ENCODE peak calls at places on chromosomes 13 and 19, in four cellular contexts. One of them, this sample, is unnamed.

GRCh38 chr13:107376393-107377085 is 808.6 kb upstream of the ARGLU1 start:
- DNase-seq in effector memory CD4-positive, alpha-beta T cell: no peak
- DNase-seq in colonic mucosa: no peak
- DNase-seq in uterus: no peak
- DNase-seq in this sample: no peak

GRCh38 chr19:55362990-55363716 is at the start of gene GARIN5B:
- DNase-seq in effector memory CD4-positive, alpha-beta T cell: no peak
- DNase-seq in colonic mucosa: no peak
- DNase-seq in uterus: no peak
- DNase-seq in this sample: no peak

GRCh38 chr19:47381653-47382279 is 32.7 kb downstream of the DHX34 start:
- DNase-seq in effector memory CD4-positive, alpha-beta T cell: no peak
- DNase-seq in colonic mucosa: no peak
- DNase-seq in uterus: no peak
- DNase-seq in this sample: no peak

GRCh38 chr19:51750381-51751124 is 1.1 kb downstream of the FPR1 start:
- DNase-seq in effector memory CD4-positive, alpha-beta T cell: no peak
- DNase-seq in colonic mucosa: no peak
- DNase-seq in uterus: no peak
- DNase-seq in this sample: no peak

GRCh38 chr19:33064117-33064777 is 441 bp downstream of the RHPN2 start:
- DNase-seq in effector memory CD4-positive, alpha-beta T cell: no peak
- DNase-seq in colonic mucosa: peak; percentile 56
- DNase-seq in uterus: no peak
- DNase-seq in this sample: peak; percentile 70

GRCh38 chr19:45814851-45815481 is at the start of gene RSPH6A:
- DNase-seq in effector memory CD4-positive, alpha-beta T cell: no peak
- DNase-seq in colonic mucosa: no peak
- DNase-seq in uterus: no peak
- DNase-seq in this sample: no peak

GRCh38 chr13:104461049-104461448 is 1394.8 kb upstream of the SLC10A2 start:
- DNase-seq in effector memory CD4-positive, alpha-beta T cell: no peak
- DNase-seq in colonic mucosa: no peak
- DNase-seq in uterus: no peak
- DNase-seq in this sample: no peak

GRCh38 chr19:49987159-49987698 is 26.3 kb upstream of the SIGLEC11 start:
- DNase-seq in effector memory CD4-positive, alpha-beta T cell: peak; percentile 66
- DNase-seq in colonic mucosa: peak; percentile 92
- DNase-seq in uterus: peak; percentile 84
- DNase-seq in this sample: peak; percentile 97

GRCh38 chr13:48317511-48317981 is 14.0 kb downstream of the RB1 start:
- DNase-seq in effector memory CD4-positive, alpha-beta T cell: no peak
- DNase-seq in colonic mucosa: no peak
- DNase-seq in uterus: no peak
- DNase-seq in this sample: no peak

GRCh38 chr19:3879656-3880055 is 829 bp upstream of the ATCAY start:
- DNase-seq in effector memory CD4-positive, alpha-beta T cell: no peak
- DNase-seq in colonic mucosa: no peak
- DNase-seq in uterus: no peak
- DNase-seq in this sample: no peak

DNA sequence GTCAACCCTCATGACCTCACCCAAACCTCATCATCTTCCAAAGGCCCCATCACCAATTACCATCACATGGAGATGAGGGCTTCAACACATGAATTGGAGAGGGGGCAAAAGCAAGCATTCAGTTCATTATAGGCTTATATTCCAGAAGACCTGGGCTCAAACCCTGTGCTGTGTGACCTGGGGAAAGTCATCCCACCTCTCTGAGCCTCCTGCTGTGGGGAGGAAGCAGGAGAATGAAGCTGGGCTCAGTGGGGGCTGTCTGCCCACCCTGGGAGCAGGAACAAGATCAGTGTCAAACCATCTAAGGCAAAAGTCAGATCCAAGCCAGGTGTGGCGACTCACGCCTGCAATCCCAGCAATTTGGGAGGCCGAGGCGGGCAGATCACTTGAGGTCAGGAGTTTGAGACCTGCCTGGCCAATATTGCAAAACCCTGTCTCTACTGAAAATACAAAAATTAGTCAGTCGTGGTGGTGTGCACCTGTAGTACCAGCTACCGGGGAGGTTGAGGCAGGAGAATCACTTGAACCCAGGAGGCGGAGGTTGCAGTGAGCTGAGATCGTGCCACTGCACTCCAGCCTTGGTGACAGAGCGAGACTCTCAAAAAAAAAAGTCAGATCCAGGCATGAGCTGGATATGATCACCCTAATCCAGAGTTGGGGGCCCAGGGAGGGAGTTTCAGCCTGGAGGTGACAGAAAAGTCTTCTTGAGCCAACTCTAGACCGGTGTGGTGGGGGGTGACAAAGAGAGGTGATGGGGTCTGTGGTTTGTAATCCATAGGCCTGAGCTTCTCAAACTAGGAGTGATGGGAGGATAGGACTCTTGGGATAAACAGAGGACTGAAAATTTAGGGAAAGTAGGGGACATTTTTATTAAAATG is 1.6 kb upstream of the TPM4 start:
- DNase-seq in effector memory CD4-positive, alpha-beta T cell: no peak
- DNase-seq in colonic mucosa: no peak
- DNase-seq in uterus: no peak
- DNase-seq in this sample: no peak
- H3K4me1 ChIP-seq in effector memory CD4-positive, alpha-beta T cell: peaks cover 50% of the 10 kb centered on the region
- H3K4me1 ChIP-seq in colonic mucosa: peaks cover 28% of the 10 kb centered on the region
- H3K4me1 ChIP-seq in uterus: peaks cover 2% of the 10 kb centered on the region
- H3K4me1 ChIP-seq in this sample: peaks cover 14% of the 10 kb centered on the region

DNA sequence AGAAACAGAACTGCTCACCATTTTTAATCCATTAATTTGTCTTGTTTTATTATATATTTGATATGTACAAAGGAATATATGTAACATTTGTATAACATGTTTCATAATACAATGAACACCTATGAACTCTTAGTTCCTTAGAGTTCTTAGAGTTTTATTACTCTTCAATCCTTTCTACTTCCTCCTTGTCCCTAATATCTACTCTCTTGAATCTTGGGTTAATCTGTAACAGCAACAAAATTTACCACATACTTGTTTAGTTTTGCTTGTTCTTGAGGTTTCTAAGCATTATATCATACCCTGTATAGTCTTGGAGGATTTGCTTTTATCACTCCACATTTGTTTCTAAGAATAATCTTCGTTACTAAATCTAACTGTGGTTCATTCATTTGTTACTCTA is 151.4 kb downstream of the PDS5B start:
- DNase-seq in effector memory CD4-positive, alpha-beta T cell: no peak
- DNase-seq in colonic mucosa: no peak
- DNase-seq in uterus: no peak
- DNase-seq in this sample: no peak
- H3K4me3 ChIP-seq in effector memory CD4-positive, alpha-beta T cell: peak overlapping the region; percentile 41
- H3K4me3 ChIP-seq in colonic mucosa: peak overlapping the region; percentile 11
- H3K4me3 ChIP-seq in uterus: peak overlapping the region; percentile 25
- H3K4me3 ChIP-seq in this sample: no peak overlapping the region

DNA sequence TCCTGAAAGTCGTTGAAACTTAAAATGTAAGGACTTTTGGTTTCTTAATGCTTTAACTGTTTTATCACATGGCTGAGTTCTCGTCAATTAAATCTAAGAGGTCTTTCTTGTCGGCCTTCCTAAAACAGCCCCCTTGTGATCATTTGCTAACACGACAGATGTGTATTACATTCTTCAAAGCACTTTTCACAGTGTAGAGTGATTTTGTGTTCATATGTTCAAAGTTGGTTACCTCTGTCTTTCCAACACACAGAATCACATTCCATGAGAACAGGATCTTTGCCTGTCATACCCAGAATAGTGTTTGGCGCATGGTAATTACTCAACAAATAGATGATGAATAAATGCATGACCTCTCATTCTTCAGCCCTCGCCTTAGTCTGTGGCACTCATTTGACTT is 1.1 kb downstream of the GTF2F2 start:
- DNase-seq in effector memory CD4-positive, alpha-beta T cell: no peak
- DNase-seq in colonic mucosa: no peak
- DNase-seq in uterus: no peak
- DNase-seq in this sample: peak; percentile 52
- H3K4me1 ChIP-seq in effector memory CD4-positive, alpha-beta T cell: peaks cover 7% of the 10 kb centered on the region
- H3K4me1 ChIP-seq in colonic mucosa: peaks cover 11% of the 10 kb centered on the region
- H3K4me1 ChIP-seq in uterus: peaks cover 5% of the 10 kb centered on the region
- H3K4me1 ChIP-seq in this sample: peaks cover 19% of the 10 kb centered on the region

GRCh38 chr19:9827325-9828238 is at the start of gene UBL5:
- DNase-seq in effector memory CD4-positive, alpha-beta T cell: peak; percentile 80
- DNase-seq in colonic mucosa: peak; percentile 95
- DNase-seq in uterus: peak; percentile 87
- DNase-seq in this sample: peak; percentile 85
- H3K4me3 ChIP-seq in effector memory CD4-positive, alpha-beta T cell: peak within 1 kb of the TSS; percentile 89
- H3K4me3 ChIP-seq in colonic mucosa: peak within 1 kb of the TSS; percentile 80
- H3K4me3 ChIP-seq in uterus: peak within 1 kb of the TSS; percentile 80
- H3K4me3 ChIP-seq in this sample: peak within 1 kb of the TSS; percentile 96

DNA sequence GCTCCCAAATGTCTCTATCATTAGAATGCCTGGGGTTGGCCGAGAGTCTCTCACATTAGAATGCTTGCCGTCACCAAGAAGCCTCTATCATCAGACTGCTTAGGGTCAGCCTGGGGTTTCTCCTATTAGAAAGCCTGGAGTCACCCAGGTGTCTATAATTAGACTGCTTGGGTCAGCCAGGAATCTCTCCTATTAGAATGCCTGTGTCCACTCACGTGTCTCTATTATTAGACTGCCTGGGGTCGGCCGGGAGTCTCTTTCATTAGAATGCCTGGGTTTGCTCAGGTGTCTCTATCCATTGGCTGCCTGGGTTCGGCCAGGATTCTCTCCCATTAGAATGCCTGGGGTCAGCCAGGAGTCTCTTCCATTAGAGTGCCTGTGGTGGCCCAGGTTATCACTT is 1453.1 kb downstream of the UQCRFS1 start:
- DNase-seq in effector memory CD4-positive, alpha-beta T cell: no peak
- DNase-seq in colonic mucosa: no peak
- DNase-seq in uterus: no peak
- DNase-seq in this sample: no peak
- H3K4me1 ChIP-seq in effector memory CD4-positive, alpha-beta T cell: no peaks in the 10 kb centered on the region
- H3K4me1 ChIP-seq in colonic mucosa: no peaks in the 10 kb centered on the region
- H3K4me1 ChIP-seq in uterus: no peaks in the 10 kb centered on the region
- H3K4me1 ChIP-seq in this sample: no peaks in the 10 kb centered on the region

GRCh38 chr19:38265213-38265861 is 964 bp downstream of the SPINT2 start:
- DNase-seq in effector memory CD4-positive, alpha-beta T cell: no peak
- DNase-seq in colonic mucosa: peak; percentile 68
- DNase-seq in uterus: no peak
- DNase-seq in this sample: no peak

GRCh38 chr19:38266070-38266469 is 1.7 kb downstream of the SPINT2 start:
- DNase-seq in effector memory CD4-positive, alpha-beta T cell: no peak
- DNase-seq in colonic mucosa: peak; percentile 39
- DNase-seq in uterus: no peak
- DNase-seq in this sample: no peak

GRCh38 chr19:38263696-38264485 is 482 bp upstream of the SPINT2 start:
- DNase-seq in effector memory CD4-positive, alpha-beta T cell: peak; percentile 67
- DNase-seq in colonic mucosa: peak; percentile 94
- DNase-seq in uterus: no peak
- DNase-seq in this sample: peak; percentile 45

GRCh38 chr19:38262585-38263268 is 1.6 kb upstream of the SPINT2 start:
- DNase-seq in effector memory CD4-positive, alpha-beta T cell: no peak
- DNase-seq in colonic mucosa: no peak
- DNase-seq in uterus: no peak
- DNase-seq in this sample: peak; percentile 61

GRCh38 chr19:38264486-38265212 is at the start of gene SPINT2:
- DNase-seq in effector memory CD4-positive, alpha-beta T cell: no peak
- DNase-seq in colonic mucosa: no peak
- DNase-seq in uterus: no peak
- DNase-seq in this sample: peak; percentile 72
- H3K4me3 ChIP-seq in effector memory CD4-positive, alpha-beta T cell: peak within 1 kb of the TSS; percentile 66
- H3K4me3 ChIP-seq in colonic mucosa: peak within 1 kb of the TSS; percentile 74
- H3K4me3 ChIP-seq in uterus: peak within 1 kb of the TSS; percentile 53
- H3K4me3 ChIP-seq in this sample: peak within 1 kb of the TSS; percentile 49

GRCh38 chr13:57138988-57139387 is 1.7 kb upstream of the PRR20A start:
- DNase-seq in effector memory CD4-positive, alpha-beta T cell: no peak
- DNase-seq in colonic mucosa: no peak
- DNase-seq in uterus: no peak
- DNase-seq in this sample: no peak
- H3K4me1 ChIP-seq in effector memory CD4-positive, alpha-beta T cell: no peaks in the 10 kb centered on the region
- H3K4me1 ChIP-seq in colonic mucosa: no peaks in the 10 kb centered on the region
- H3K4me1 ChIP-seq in uterus: no peaks in the 10 kb centered on the region
- H3K4me1 ChIP-seq in this sample: no peaks in the 10 kb centered on the region